ENCODE peak calls at places on chromosomes 4 and X, in seven cellular contexts. B is AG09309, N is fibroblast of pulmonary artery, A is breast epithelium, T is BE2C, Q is BJ, M is coronary artery. L is an unnamed sample.

GRCh38 chrX:9440116-9440844 is 24.6 kb upstream of the TBL1X start:
- DNase-seq in B (no peak), N (no peak), A (no peak), T (no peak), Q (no peak), M (no peak), L (no peak)

GRCh38 chrX:139429913-139430312 is 100.6 kb upstream of the F9 start:
- DNase-seq in B (no peak), N (no peak), A (no peak), T (no peak), Q (no peak), M (no peak), L (no peak)

GRCh38 chr4:100168521-100168920 is 21.7 kb downstream of the DDIT4L start:
- DNase-seq in B (no peak), N (peak; percentile 58), A (no peak), T (no peak), Q (no peak), M (no peak), L (peak; percentile 64)

GRCh38 chrX:134885336-134886016 is 105.3 kb upstream of the SMIM10 start:
- DNase-seq in B (no peak), N (no peak), A (no peak), T (no peak), Q (no peak), M (no peak), L (no peak)

GRCh38 chrX:150410513-150410912 is 47.4 kb downstream of the MAMLD1 start:
- DNase-seq in B (no peak), N (no peak), A (no peak), T (no peak), Q (no peak), M (no peak), L (no peak)

GRCh38 chr4:105605493-105605892 is 53.1 kb downstream of the ARHGEF38 start:
- DNase-seq in B (no peak), N (peak; percentile 54), A (no peak), T (no peak), Q (no peak), M (no peak), L (peak; percentile 77)

GRCh38 chr4:79232555-79232954 is 93.3 kb downstream of the NAA11 start:
- DNase-seq in B (no peak), N (peak; percentile 70), A (no peak), T (no peak), Q (no peak), M (no peak), L (peak; percentile 53)

GRCh38 chr4:32042486-32042885 is 1322.3 kb downstream of the PCDH7 start:
- DNase-seq in B (no peak), N (no peak), A (no peak), T (no peak), Q (no peak), M (no peak), L (peak; percentile 13)

GRCh38 chr4:155943610-155944329 is 9.9 kb downstream of the CTSO start:
- DNase-seq in B (no peak), N (no peak), A (no peak), T (no peak), Q (no peak), M (no peak), L (no peak)

GRCh38 chr4:173436149-173436579 is 37.2 kb upstream of the SCRG1 start:
- DNase-seq in B (peak; percentile 79), N (peak; percentile 78), A (no peak), T (no peak), Q (peak; percentile 44), M (no peak), L (peak; percentile 71)

GRCh38 chr4:80266267-80266901 is at the start of gene FGF5:
- DNase-seq in B (peak; percentile 80), N (peak; percentile 89), A (no peak), T (peak; percentile 48), Q (peak; percentile 58), M (no peak), L (peak; percentile 52)

GRCh38 chrX:69469975-69470374 is 34.2 kb upstream of the NALF2 start:
- DNase-seq in B (no peak), N (no peak), A (no peak), T (no peak), Q (no peak), M (no peak), L (no peak)

GRCh38 chr4:151808120-151808529 is 47.3 kb upstream of the GATB start:
- DNase-seq in B (peak; percentile 43), N (no peak), A (no peak), T (no peak), Q (peak; percentile 61), M (no peak), L (no peak)

GRCh38 chr4:166091146-166091545 is 218.1 kb downstream of the TLL1 start:
- DNase-seq in B (no peak), N (peak; percentile 8), A (no peak), T (no peak), Q (no peak), M (no peak), L (peak; percentile 2)

GRCh38 chr4:32073542-32073941 is 1353.4 kb downstream of the PCDH7 start:
- DNase-seq in B (no peak), N (no peak), A (no peak), T (no peak), Q (no peak), M (no peak), L (no peak)

GRCh38 chr4:121237069-121237399 is 72.9 kb upstream of the TNIP3 start:
- DNase-seq in B (no peak), N (no peak), A (no peak), T (no peak), Q (no peak), M (no peak), L (peak; percentile 74)

GRCh38 chrX:128460835-128461234 is 408.6 kb upstream of the ACTRT1 start:
- DNase-seq in B (no peak), N (no peak), A (no peak), T (no peak), Q (no peak), M (no peak), L (no peak)

GRCh38 chr4:37605843-37606565 is 80.2 kb downstream of the RELL1 start:
- DNase-seq in B (no peak), N (no peak), A (no peak), T (no peak), Q (no peak), M (no peak), L (no peak)

GRCh38 chr4:120314969-120315368 is 248.3 kb upstream of the MAD2L1 start:
- DNase-seq in B (no peak), N (no peak), A (no peak), T (no peak), Q (no peak), M (no peak), L (no peak)

GRCh38 chr4:103197765-103198110 is 405 bp downstream of the CENPE start:
- DNase-seq in B (no peak), N (no peak), A (no peak), T (no peak), Q (no peak), M (no peak), L (peak; percentile 37)

GRCh38 chrX:17527135-17527701 is 152.2 kb downstream of the NHS start:
- DNase-seq in B (no peak), N (peak; percentile 16), A (no peak), T (no peak), Q (no peak), M (no peak), L (no peak)

GRCh38 chrX:115367956-115368355 is 78.4 kb downstream of the LUZP4 start:
- DNase-seq in B (no peak), N (peak; percentile 35), A (no peak), T (no peak), Q (no peak), M (no peak), L (no peak)

GRCh38 chr4:31183256-31183655 is 463.1 kb downstream of the PCDH7 start:
- DNase-seq in B (no peak), N (no peak), A (no peak), T (no peak), Q (no peak), M (no peak), L (no peak)

GRCh38 chr4:140162596-140162995 is 8.6 kb upstream of the MAML3 start:
- DNase-seq in B (no peak), N (no peak), A (no peak), T (no peak), Q (no peak), M (no peak), L (peak; percentile 9)

GRCh38 chr4:64564126-64564525 is 154.9 kb upstream of the TECRL start:
- DNase-seq in B (no peak), N (peak; percentile 3), A (no peak), T (no peak), Q (no peak), M (no peak), L (no peak)

GRCh38 chr4:109795059-109795458 is 6.7 kb downstream of the CFI start:
- DNase-seq in B (no peak), N (no peak), A (no peak), T (no peak), Q (no peak), M (no peak), L (no peak)

GRCh38 chr4:123517971-123518370 is 121.4 kb downstream of the SPRY1 start:
- DNase-seq in B (no peak), N (peak; percentile 22), A (no peak), T (no peak), Q (no peak), M (no peak), L (peak; percentile 20)

GRCh38 chrX:48539345-48540014 is at the start of gene TBC1D25:
- DNase-seq in B (peak; percentile 81), N (peak; percentile 98), A (peak; percentile 93), T (peak; percentile 94), Q (peak; percentile 82), M (peak; percentile 96), L (peak; percentile 98)

GRCh38 chr4:76703676-76704075 is 194.3 kb downstream of the SOWAHB start:
- DNase-seq in B (no peak), N (peak; percentile 40), A (no peak), T (no peak), Q (no peak), M (no peak), L (peak; percentile 16)

GRCh38 chr4:53196872-53197759 is 168.7 kb downstream of the SCFD2 start:
- DNase-seq in B (peak; percentile 74), N (peak; percentile 95), A (no peak), T (no peak), Q (no peak), M (no peak), L (peak; percentile 95)
- H3K4me3 ChIP-seq in B (peak overlapping the region; percentile 7), N (no peak overlapping the region), A (no peak overlapping the region), T (no peak overlapping the region), Q (peak overlapping the region; percentile 14), M (no peak overlapping the region), L (peak overlapping the region; percentile 49)

GRCh38 chr4:961651-962230 is 11.6 kb downstream of the DGKQ start:
- DNase-seq in B (no peak), N (no peak), A (no peak), T (no peak), Q (no peak), M (no peak), L (no peak)
- TF ChIP-seq CTCF in B (no peak), N (no peak), A (no peak), T (no peak), Q (no peak), M (no peak), L (no peak)

DNA sequence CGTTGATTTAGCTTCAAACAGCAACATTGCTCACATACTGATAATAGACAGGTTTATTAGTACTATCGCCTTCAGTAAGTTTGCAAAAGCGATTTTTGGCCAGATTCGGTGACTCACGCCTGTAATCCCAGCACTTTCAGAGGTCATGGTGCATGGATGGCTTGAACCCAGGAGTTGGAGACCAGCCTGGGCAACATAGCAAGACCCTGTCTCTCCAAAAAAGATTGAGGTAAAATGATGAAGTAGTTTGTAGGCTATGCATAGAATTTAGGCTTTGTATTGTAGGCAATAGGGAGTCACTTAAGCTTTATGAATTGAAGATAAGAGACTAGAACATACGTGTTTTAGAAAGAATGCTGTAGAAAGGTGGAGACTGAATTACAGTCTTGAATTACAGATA is 1.1 kb upstream of the GNPDA2 start:
- DNase-seq in B (no peak), N (no peak), A (no peak), T (no peak), Q (no peak), M (no peak), L (no peak)
- H3K4me3 ChIP-seq in B (no peak overlapping the region), N (no peak overlapping the region), A (no peak overlapping the region), T (no peak overlapping the region), Q (no peak overlapping the region), M (no peak overlapping the region), L (no peak overlapping the region)

GRCh38 chr4:127788517-127788916 is 6.4 kb downstream of the HSPA4L start:
- DNase-seq in B (no peak), N (peak; percentile 4), A (no peak), T (no peak), Q (no peak), M (no peak), L (peak; percentile 9)
- TF ChIP-seq CTCF in B (no peak), N (peak; percentile 16), A (no peak), T (peak; percentile 57), Q (no peak), M (no peak), L (peak; percentile 41)

L was measured in choroid plexus epithelial cell.